ENCODE peak calls at places on chromosomes 16 and 17, in eight cellular contexts. One of them, this sample, is unnamed.
A peak's percentile ranks its signal among the peaks of the same experiment; 100 is the strongest.

GRCh38 chr16:87332150-87332549 is 15.0 kb upstream of the C16orf95 start:
- DNase-seq in iPS-NIHi11: no peak
- DNase-seq in stimulated activated naive CD8-positive, alpha-beta T cell treated with anti-CD3 and anti-CD28 coated beads, Interleukin-15, Interleukin-2, amounts not matched to agents 100 U/mL and 50 U/mL, for 24 hours: no peak
- DNase-seq in GM04504: no peak
- DNase-seq in NCI-H1105: no peak
- DNase-seq in NB4: no peak
- DNase-seq in mucosa of descending colon: no peak
- DNase-seq in NCI-H2029: no peak
- DNase-seq in this sample: peak; percentile 8

GRCh38 chr16:88303890-88304819 is 78.6 kb upstream of the ZNF469 start:
- DNase-seq in iPS-NIHi11: peak; percentile 63
- DNase-seq in stimulated activated naive CD8-positive, alpha-beta T cell treated with anti-CD3 and anti-CD28 coated beads, Interleukin-15, Interleukin-2, amounts not matched to agents 100 U/mL and 50 U/mL, for 24 hours: no peak
- DNase-seq in GM04504: peak; percentile 94
- DNase-seq in NCI-H1105: no peak
- DNase-seq in NB4: no peak
- DNase-seq in mucosa of descending colon: peak; percentile 6
- DNase-seq in NCI-H2029: no peak
- DNase-seq in this sample: peak; percentile 66

GRCh38 chr16:72927199-72928088 is 120.5 kb downstream of the ZFHX3 start:
- DNase-seq in iPS-NIHi11: no peak
- DNase-seq in stimulated activated naive CD8-positive, alpha-beta T cell treated with anti-CD3 and anti-CD28 coated beads, Interleukin-15, Interleukin-2, amounts not matched to agents 100 U/mL and 50 U/mL, for 24 hours: no peak
- DNase-seq in GM04504: peak; percentile 92
- DNase-seq in NCI-H1105: no peak
- DNase-seq in NB4: peak; percentile 96
- DNase-seq in mucosa of descending colon: no peak
- DNase-seq in NCI-H2029: peak; percentile 60
- DNase-seq in this sample: no peak

GRCh38 chr16:79897444-79898146 is 297.1 kb upstream of the MAF start:
- DNase-seq in iPS-NIHi11: no peak
- DNase-seq in stimulated activated naive CD8-positive, alpha-beta T cell treated with anti-CD3 and anti-CD28 coated beads, Interleukin-15, Interleukin-2, amounts not matched to agents 100 U/mL and 50 U/mL, for 24 hours: no peak
- DNase-seq in GM04504: no peak
- DNase-seq in NCI-H1105: no peak
- DNase-seq in NB4: no peak
- DNase-seq in mucosa of descending colon: peak; percentile 53
- DNase-seq in NCI-H2029: no peak
- DNase-seq in this sample: no peak

GRCh38 chr17:83128306-83129240 is 49.2 kb downstream of the METRNL start:
- DNase-seq in iPS-NIHi11: no peak
- DNase-seq in stimulated activated naive CD8-positive, alpha-beta T cell treated with anti-CD3 and anti-CD28 coated beads, Interleukin-15, Interleukin-2, amounts not matched to agents 100 U/mL and 50 U/mL, for 24 hours: no peak
- DNase-seq in GM04504: no peak
- DNase-seq in NCI-H1105: no peak
- DNase-seq in NB4: peak; percentile 52
- DNase-seq in mucosa of descending colon: no peak
- DNase-seq in NCI-H2029: no peak
- DNase-seq in this sample: peak; percentile 45

GRCh38 chr17:31391496-31391949 is at the start of gene RAB11FIP4:
- DNase-seq in iPS-NIHi11: peak; percentile 78
- DNase-seq in stimulated activated naive CD8-positive, alpha-beta T cell treated with anti-CD3 and anti-CD28 coated beads, Interleukin-15, Interleukin-2, amounts not matched to agents 100 U/mL and 50 U/mL, for 24 hours: no peak
- DNase-seq in GM04504: no peak
- DNase-seq in NCI-H1105: peak; percentile 42
- DNase-seq in NB4: no peak
- DNase-seq in mucosa of descending colon: no peak
- DNase-seq in NCI-H2029: no peak
- DNase-seq in this sample: no peak

GRCh38 chr16:88415381-88416323 is 32.9 kb downstream of the ZNF469 start:
- DNase-seq in iPS-NIHi11: no peak
- DNase-seq in stimulated activated naive CD8-positive, alpha-beta T cell treated with anti-CD3 and anti-CD28 coated beads, Interleukin-15, Interleukin-2, amounts not matched to agents 100 U/mL and 50 U/mL, for 24 hours: no peak
- DNase-seq in GM04504: no peak
- DNase-seq in NCI-H1105: no peak
- DNase-seq in NB4: no peak
- DNase-seq in mucosa of descending colon: no peak
- DNase-seq in NCI-H2029: no peak
- DNase-seq in this sample: no peak

GRCh38 chr16:87465306-87465705 is 27.5 kb downstream of the ZCCHC14 start:
- DNase-seq in iPS-NIHi11: peak; percentile 42
- DNase-seq in stimulated activated naive CD8-positive, alpha-beta T cell treated with anti-CD3 and anti-CD28 coated beads, Interleukin-15, Interleukin-2, amounts not matched to agents 100 U/mL and 50 U/mL, for 24 hours: peak; percentile 26
- DNase-seq in GM04504: peak; percentile 79
- DNase-seq in NCI-H1105: no peak
- DNase-seq in NB4: peak; percentile 83
- DNase-seq in mucosa of descending colon: peak; percentile 55
- DNase-seq in NCI-H2029: no peak
- DNase-seq in this sample: peak; percentile 70

GRCh38 chr17:6627019-6627418 is 13.5 kb downstream of the KIAA0753 start:
- DNase-seq in iPS-NIHi11: no peak
- DNase-seq in stimulated activated naive CD8-positive, alpha-beta T cell treated with anti-CD3 and anti-CD28 coated beads, Interleukin-15, Interleukin-2, amounts not matched to agents 100 U/mL and 50 U/mL, for 24 hours: no peak
- DNase-seq in GM04504: no peak
- DNase-seq in NCI-H1105: no peak
- DNase-seq in NB4: no peak
- DNase-seq in mucosa of descending colon: no peak
- DNase-seq in NCI-H2029: no peak
- DNase-seq in this sample: no peak

GRCh38 chr17:50352072-50352692 is 6.3 kb downstream of the XYLT2 start:
- DNase-seq in iPS-NIHi11: no peak
- DNase-seq in stimulated activated naive CD8-positive, alpha-beta T cell treated with anti-CD3 and anti-CD28 coated beads, Interleukin-15, Interleukin-2, amounts not matched to agents 100 U/mL and 50 U/mL, for 24 hours: no peak
- DNase-seq in GM04504: no peak
- DNase-seq in NCI-H1105: no peak
- DNase-seq in NB4: no peak
- DNase-seq in mucosa of descending colon: peak; percentile 12
- DNase-seq in NCI-H2029: no peak
- DNase-seq in this sample: peak; percentile 81

GRCh38 chr16:54077412-54077821 is 209.2 kb downstream of the IRX3 start:
- DNase-seq in iPS-NIHi11: no peak
- DNase-seq in stimulated activated naive CD8-positive, alpha-beta T cell treated with anti-CD3 and anti-CD28 coated beads, Interleukin-15, Interleukin-2, amounts not matched to agents 100 U/mL and 50 U/mL, for 24 hours: no peak
- DNase-seq in GM04504: no peak
- DNase-seq in NCI-H1105: no peak
- DNase-seq in NB4: peak; percentile 46
- DNase-seq in mucosa of descending colon: no peak
- DNase-seq in NCI-H2029: no peak
- DNase-seq in this sample: no peak

GRCh38 chr16:87487361-87487924 is 5.4 kb downstream of the ZCCHC14 start:
- DNase-seq in iPS-NIHi11: no peak
- DNase-seq in stimulated activated naive CD8-positive, alpha-beta T cell treated with anti-CD3 and anti-CD28 coated beads, Interleukin-15, Interleukin-2, amounts not matched to agents 100 U/mL and 50 U/mL, for 24 hours: no peak
- DNase-seq in GM04504: no peak
- DNase-seq in NCI-H1105: peak; percentile 49
- DNase-seq in NB4: no peak
- DNase-seq in mucosa of descending colon: peak; percentile 88
- DNase-seq in NCI-H2029: peak; percentile 60
- DNase-seq in this sample: peak; percentile 76

GRCh38 chr17:511833-512251 is 159.2 kb upstream of the RPH3AL start:
- DNase-seq in iPS-NIHi11: no peak
- DNase-seq in stimulated activated naive CD8-positive, alpha-beta T cell treated with anti-CD3 and anti-CD28 coated beads, Interleukin-15, Interleukin-2, amounts not matched to agents 100 U/mL and 50 U/mL, for 24 hours: no peak
- DNase-seq in GM04504: no peak
- DNase-seq in NCI-H1105: no peak
- DNase-seq in NB4: no peak
- DNase-seq in mucosa of descending colon: no peak
- DNase-seq in NCI-H2029: no peak
- DNase-seq in this sample: no peak

GRCh38 chr17:67577429-67577828 is 140.3 kb upstream of the NOL11 start:
- DNase-seq in iPS-NIHi11: no peak
- DNase-seq in stimulated activated naive CD8-positive, alpha-beta T cell treated with anti-CD3 and anti-CD28 coated beads, Interleukin-15, Interleukin-2, amounts not matched to agents 100 U/mL and 50 U/mL, for 24 hours: no peak
- DNase-seq in GM04504: no peak
- DNase-seq in NCI-H1105: no peak
- DNase-seq in NB4: no peak
- DNase-seq in mucosa of descending colon: no peak
- DNase-seq in NCI-H2029: no peak
- DNase-seq in this sample: no peak

GRCh38 chr17:77572851-77573250 is 385.7 kb upstream of the TNRC6C start:
- DNase-seq in iPS-NIHi11: no peak
- DNase-seq in stimulated activated naive CD8-positive, alpha-beta T cell treated with anti-CD3 and anti-CD28 coated beads, Interleukin-15, Interleukin-2, amounts not matched to agents 100 U/mL and 50 U/mL, for 24 hours: no peak
- DNase-seq in GM04504: no peak
- DNase-seq in NCI-H1105: no peak
- DNase-seq in NB4: no peak
- DNase-seq in mucosa of descending colon: no peak
- DNase-seq in NCI-H2029: no peak
- DNase-seq in this sample: no peak

GRCh38 chr16:84654238-84654637 is 5.9 kb downstream of the KLHL36 start:
- DNase-seq in iPS-NIHi11: no peak
- DNase-seq in stimulated activated naive CD8-positive, alpha-beta T cell treated with anti-CD3 and anti-CD28 coated beads, Interleukin-15, Interleukin-2, amounts not matched to agents 100 U/mL and 50 U/mL, for 24 hours: no peak
- DNase-seq in GM04504: no peak
- DNase-seq in NCI-H1105: no peak
- DNase-seq in NB4: no peak
- DNase-seq in mucosa of descending colon: no peak
- DNase-seq in NCI-H2029: no peak
- DNase-seq in this sample: no peak

This sample was measured in right cardiac atrium.